ENCODE peak calls at places on chromosomes 7 and 10, in ten cellular contexts. One of them, this sample, is unnamed. For H3K4me1, the result is how much of the 10 kb centered on the place peaks cover.

GRCh38 chr7:45567713-45568112 is 6.5 kb upstream of the ADCY1 start:
- DNase-seq in HCT116: no peak
- DNase-seq in naive thymus-derived CD4-positive, alpha-beta T cell: no peak
- DNase-seq in endodermal cell: peak
- DNase-seq in stomach: no peak
- DNase-seq in small intestine: no peak
- DNase-seq in neuronal stem cell: no peak
- DNase-seq in PC-3: no peak
- DNase-seq in body of pancreas: no peak
- DNase-seq in transverse colon: no peak
- DNase-seq in this sample: no peak

GRCh38 chr10:52420656-52421055 is 106.6 kb downstream of the DKK1 start:
- DNase-seq in HCT116: no peak
- DNase-seq in PC-3: no peak
- DNase-seq in neuronal stem cell: no peak
- DNase-seq in endodermal cell: no peak
- DNase-seq in small intestine: no peak
- DNase-seq in body of pancreas: no peak
- DNase-seq in naive thymus-derived CD4-positive, alpha-beta T cell: no peak
- DNase-seq in transverse colon: no peak
- DNase-seq in stomach: no peak
- DNase-seq in this sample: no peak

GRCh38 chr7:119905495-119905894 is 367.5 kb upstream of the KCND2 start:
- DNase-seq in stomach: no peak
- DNase-seq in endodermal cell: no peak
- DNase-seq in small intestine: no peak
- DNase-seq in transverse colon: no peak
- DNase-seq in neuronal stem cell: no peak
- DNase-seq in HCT116: no peak
- DNase-seq in body of pancreas: no peak
- DNase-seq in naive thymus-derived CD4-positive, alpha-beta T cell: no peak
- DNase-seq in PC-3: no peak
- DNase-seq in this sample: no peak

GRCh38 chr10:70838270-70838669 is 22.5 kb downstream of the SGPL1 start:
- DNase-seq in body of pancreas: no peak
- DNase-seq in naive thymus-derived CD4-positive, alpha-beta T cell: no peak
- DNase-seq in neuronal stem cell: no peak
- DNase-seq in stomach: no peak
- DNase-seq in endodermal cell: no peak
- DNase-seq in transverse colon: no peak
- DNase-seq in PC-3: no peak
- DNase-seq in HCT116: no peak
- DNase-seq in small intestine: no peak
- DNase-seq in this sample: no peak

GRCh38 chr10:1448252-1448901 is 288.9 kb downstream of the ADARB2 start:
- DNase-seq in transverse colon: no peak
- DNase-seq in small intestine: no peak
- DNase-seq in naive thymus-derived CD4-positive, alpha-beta T cell: no peak
- DNase-seq in stomach: no peak
- DNase-seq in PC-3: no peak
- DNase-seq in HCT116: no peak
- DNase-seq in neuronal stem cell: no peak
- DNase-seq in body of pancreas: no peak
- DNase-seq in endodermal cell: no peak
- DNase-seq in this sample: no peak

GRCh38 chr10:8057636-8058273 is 3.3 kb downstream of the GATA3 start:
- DNase-seq in endodermal cell: peak
- DNase-seq in PC-3: no peak
- DNase-seq in stomach: no peak
- DNase-seq in naive thymus-derived CD4-positive, alpha-beta T cell: no peak
- DNase-seq in HCT116: no peak
- DNase-seq in body of pancreas: no peak
- DNase-seq in small intestine: no peak
- DNase-seq in neuronal stem cell: peak
- DNase-seq in transverse colon: no peak
- DNase-seq in this sample: no peak

GRCh38 chr7:130695840-130696239 is 9.5 kb upstream of the TSGA13 start:
- DNase-seq in transverse colon: no peak
- DNase-seq in naive thymus-derived CD4-positive, alpha-beta T cell: no peak
- DNase-seq in stomach: no peak
- DNase-seq in PC-3: peak
- DNase-seq in body of pancreas: no peak
- DNase-seq in small intestine: peak
- DNase-seq in neuronal stem cell: peak
- DNase-seq in endodermal cell: no peak
- DNase-seq in HCT116: peak
- DNase-seq in this sample: no peak

GRCh38 chr7:150716368-150716767 is at the start of gene GIMAP1:
- DNase-seq in HCT116: no peak
- DNase-seq in neuronal stem cell: no peak
- DNase-seq in small intestine: peak
- DNase-seq in PC-3: no peak
- DNase-seq in stomach: no peak
- DNase-seq in transverse colon: peak
- DNase-seq in endodermal cell: no peak
- DNase-seq in naive thymus-derived CD4-positive, alpha-beta T cell: no peak
- DNase-seq in body of pancreas: peak
- DNase-seq in this sample: no peak

GRCh38 chr7:522071-522937 is 2.7 kb upstream of the PDGFA start:
- DNase-seq in neuronal stem cell: no peak
- DNase-seq in body of pancreas: peak
- DNase-seq in transverse colon: peak
- DNase-seq in PC-3: peak
- DNase-seq in naive thymus-derived CD4-positive, alpha-beta T cell: peak
- DNase-seq in small intestine: peak
- DNase-seq in endodermal cell: peak
- DNase-seq in HCT116: no peak
- DNase-seq in stomach: peak
- DNase-seq in this sample: peak

GRCh38 chr10:71454347-71454746 is 57.6 kb downstream of the CDH23 start:
- DNase-seq in small intestine: no peak
- DNase-seq in transverse colon: no peak
- DNase-seq in PC-3: no peak
- DNase-seq in naive thymus-derived CD4-positive, alpha-beta T cell: no peak
- DNase-seq in stomach: no peak
- DNase-seq in HCT116: no peak
- DNase-seq in body of pancreas: no peak
- DNase-seq in neuronal stem cell: no peak
- DNase-seq in endodermal cell: no peak
- DNase-seq in this sample: no peak

GRCh38 chr10:83592337-83592935 is 546.9 kb upstream of the GHITM start:
- DNase-seq in neuronal stem cell: no peak
- DNase-seq in PC-3: no peak
- DNase-seq in small intestine: no peak
- DNase-seq in naive thymus-derived CD4-positive, alpha-beta T cell: no peak
- DNase-seq in endodermal cell: no peak
- DNase-seq in stomach: no peak
- DNase-seq in HCT116: no peak
- DNase-seq in body of pancreas: no peak
- DNase-seq in transverse colon: no peak
- DNase-seq in this sample: no peak

GRCh38 chr7:15854841-15855576 is 168.5 kb upstream of the MEOX2 start:
- DNase-seq in naive thymus-derived CD4-positive, alpha-beta T cell: no peak
- DNase-seq in HCT116: no peak
- DNase-seq in neuronal stem cell: no peak
- DNase-seq in endodermal cell: no peak
- DNase-seq in small intestine: peak
- DNase-seq in body of pancreas: no peak
- DNase-seq in PC-3: no peak
- DNase-seq in transverse colon: no peak
- DNase-seq in stomach: no peak
- DNase-seq in this sample: no peak

GRCh38 chr7:17668122-17668521 is 272.2 kb downstream of the SNX13 start:
- DNase-seq in stomach: no peak
- DNase-seq in PC-3: no peak
- DNase-seq in HCT116: no peak
- DNase-seq in body of pancreas: no peak
- DNase-seq in neuronal stem cell: no peak
- DNase-seq in small intestine: no peak
- DNase-seq in naive thymus-derived CD4-positive, alpha-beta T cell: no peak
- DNase-seq in transverse colon: no peak
- DNase-seq in endodermal cell: no peak
- DNase-seq in this sample: no peak

GRCh38 chr10:119398996-119399395 is 143.5 kb downstream of the RGS10 start:
- DNase-seq in body of pancreas: no peak
- DNase-seq in naive thymus-derived CD4-positive, alpha-beta T cell: no peak
- DNase-seq in PC-3: no peak
- DNase-seq in transverse colon: no peak
- DNase-seq in endodermal cell: no peak
- DNase-seq in neuronal stem cell: no peak
- DNase-seq in HCT116: no peak
- DNase-seq in stomach: no peak
- DNase-seq in small intestine: no peak
- DNase-seq in this sample: no peak

GRCh38 chr7:54663603-54664234 is 95.3 kb downstream of the SEC61G start:
- DNase-seq in stomach: no peak
- DNase-seq in neuronal stem cell: no peak
- DNase-seq in PC-3: no peak
- DNase-seq in endodermal cell: no peak
- DNase-seq in HCT116: no peak
- DNase-seq in small intestine: no peak
- DNase-seq in transverse colon: no peak
- DNase-seq in body of pancreas: no peak
- DNase-seq in naive thymus-derived CD4-positive, alpha-beta T cell: no peak
- DNase-seq in this sample: no peak

GRCh38 chr10:91316486-91316885 is 93.7 kb upstream of the HECTD2 start:
- DNase-seq in small intestine: no peak
- DNase-seq in naive thymus-derived CD4-positive, alpha-beta T cell: no peak
- DNase-seq in body of pancreas: no peak
- DNase-seq in PC-3: no peak
- DNase-seq in endodermal cell: no peak
- DNase-seq in stomach: no peak
- DNase-seq in HCT116: no peak
- DNase-seq in transverse colon: no peak
- DNase-seq in neuronal stem cell: no peak
- DNase-seq in this sample: no peak

GRCh38 chr7:149558149-149558861 is 60.7 kb upstream of the ZNF746 start:
- DNase-seq in HCT116: peak
- DNase-seq in naive thymus-derived CD4-positive, alpha-beta T cell: no peak
- DNase-seq in body of pancreas: no peak
- DNase-seq in PC-3: peak
- DNase-seq in transverse colon: no peak
- DNase-seq in small intestine: no peak
- DNase-seq in stomach: no peak
- DNase-seq in neuronal stem cell: no peak
- DNase-seq in endodermal cell: no peak
- DNase-seq in this sample: no peak

GRCh38 chr7:36303202-36304098 is 86.2 kb upstream of the ANLN start:
- DNase-seq in PC-3: peak
- DNase-seq in neuronal stem cell: no peak
- DNase-seq in HCT116: peak
- DNase-seq in naive thymus-derived CD4-positive, alpha-beta T cell: no peak
- DNase-seq in endodermal cell: peak
- DNase-seq in stomach: peak
- DNase-seq in transverse colon: peak
- DNase-seq in body of pancreas: peak
- DNase-seq in small intestine: no peak
- DNase-seq in this sample: peak

DNA sequence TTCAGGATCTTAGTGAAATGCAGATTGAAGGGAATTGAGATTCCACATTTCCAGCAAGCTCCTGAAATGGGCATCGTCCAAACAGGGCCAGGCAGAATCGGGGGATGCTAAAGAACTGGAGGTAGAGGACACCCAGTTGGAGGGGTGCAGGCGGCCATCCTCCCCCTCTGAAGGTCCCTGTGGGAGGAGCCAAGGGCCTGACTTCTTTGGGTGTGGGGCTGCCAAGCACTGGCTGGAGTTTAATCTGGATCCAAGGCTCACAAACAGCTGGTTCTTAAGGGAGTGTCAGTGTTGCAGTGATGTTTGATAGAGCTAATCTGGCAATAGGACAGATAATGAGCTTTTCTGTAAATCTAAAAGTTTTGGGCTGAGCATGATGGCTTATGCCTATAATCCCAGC is 20.8 kb downstream of the TSPAN14 start:
- DNase-seq in endodermal cell: no peak
- DNase-seq in neuronal stem cell: no peak
- DNase-seq in naive thymus-derived CD4-positive, alpha-beta T cell: no peak
- DNase-seq in stomach: no peak
- DNase-seq in transverse colon: no peak
- DNase-seq in HCT116: no peak
- DNase-seq in PC-3: no peak
- DNase-seq in small intestine: no peak
- DNase-seq in body of pancreas: no peak
- DNase-seq in this sample: no peak
- H3K4me1 ChIP-seq in endodermal cell: under half
- H3K4me1 ChIP-seq in neuronal stem cell: under half
- H3K4me1 ChIP-seq in naive thymus-derived CD4-positive, alpha-beta T cell: half or more
- H3K4me1 ChIP-seq in stomach: half or more
- H3K4me1 ChIP-seq in transverse colon: under half
- H3K4me1 ChIP-seq in HCT116: under half
- H3K4me1 ChIP-seq in PC-3: under half
- H3K4me1 ChIP-seq in small intestine: under half
- H3K4me1 ChIP-seq in body of pancreas: under half
- H3K4me1 ChIP-seq in this sample: under half

GRCh38 chr10:85612833-85613232 is 753.8 kb downstream of the GRID1 start:
- DNase-seq in naive thymus-derived CD4-positive, alpha-beta T cell: no peak
- DNase-seq in body of pancreas: no peak
- DNase-seq in transverse colon: no peak
- DNase-seq in PC-3: no peak
- DNase-seq in HCT116: peak
- DNase-seq in neuronal stem cell: no peak
- DNase-seq in small intestine: no peak
- DNase-seq in stomach: no peak
- DNase-seq in endodermal cell: peak
- DNase-seq in this sample: no peak
- H3K4me1 ChIP-seq in naive thymus-derived CD4-positive, alpha-beta T cell: under half
- H3K4me1 ChIP-seq in body of pancreas: under half
- H3K4me1 ChIP-seq in transverse colon: under half
- H3K4me1 ChIP-seq in PC-3: under half
- H3K4me1 ChIP-seq in HCT116: under half
- H3K4me1 ChIP-seq in neuronal stem cell: under half
- H3K4me1 ChIP-seq in small intestine: under half
- H3K4me1 ChIP-seq in stomach: under half
- H3K4me1 ChIP-seq in endodermal cell: under half
- H3K4me1 ChIP-seq in this sample: under half

GRCh38 chr10:26733750-26734568 is 36.5 kb downstream of the PDSS1 start:
- DNase-seq in transverse colon: peak
- DNase-seq in PC-3: no peak
- DNase-seq in naive thymus-derived CD4-positive, alpha-beta T cell: no peak
- DNase-seq in body of pancreas: peak
- DNase-seq in neuronal stem cell: peak
- DNase-seq in small intestine: peak
- DNase-seq in stomach: peak
- DNase-seq in endodermal cell: no peak
- DNase-seq in HCT116: no peak
- DNase-seq in this sample: no peak
- H3K4me1 ChIP-seq in transverse colon: under half
- H3K4me1 ChIP-seq in PC-3: under half
- H3K4me1 ChIP-seq in naive thymus-derived CD4-positive, alpha-beta T cell: under half
- H3K4me1 ChIP-seq in body of pancreas: under half
- H3K4me1 ChIP-seq in neuronal stem cell: under half
- H3K4me1 ChIP-seq in small intestine: under half
- H3K4me1 ChIP-seq in stomach: under half
- H3K4me1 ChIP-seq in endodermal cell: under half
- H3K4me1 ChIP-seq in HCT116: under half
- H3K4me1 ChIP-seq in this sample: under half

DNA sequence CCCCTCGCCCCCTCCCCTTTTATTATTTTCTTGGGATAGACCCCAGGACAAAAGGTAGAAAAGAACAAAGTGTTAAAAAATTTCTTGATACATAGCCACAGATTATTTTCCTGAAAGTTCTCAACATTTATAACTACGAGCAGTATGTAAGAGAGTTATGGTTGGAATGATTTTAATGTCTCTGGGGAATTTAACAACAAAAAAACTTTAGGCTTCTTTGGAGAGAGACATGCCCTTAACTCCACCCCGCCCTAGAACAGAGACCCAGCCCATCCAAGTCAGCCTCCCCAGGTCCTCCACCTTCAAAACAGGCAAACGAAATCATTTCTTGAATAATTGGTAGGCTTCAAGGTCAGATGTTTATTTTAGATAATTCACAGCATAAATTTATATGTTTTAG is 97.1 kb downstream of the TCF7L2 start:
- DNase-seq in neuronal stem cell: no peak
- DNase-seq in small intestine: no peak
- DNase-seq in body of pancreas: no peak
- DNase-seq in HCT116: no peak
- DNase-seq in stomach: no peak
- DNase-seq in PC-3: no peak
- DNase-seq in transverse colon: no peak
- DNase-seq in endodermal cell: no peak
- DNase-seq in naive thymus-derived CD4-positive, alpha-beta T cell: no peak
- DNase-seq in this sample: no peak
- H3K4me1 ChIP-seq in neuronal stem cell: under half
- H3K4me1 ChIP-seq in small intestine: under half
- H3K4me1 ChIP-seq in body of pancreas: under half
- H3K4me1 ChIP-seq in HCT116: under half
- H3K4me1 ChIP-seq in stomach: half or more
- H3K4me1 ChIP-seq in PC-3: under half
- H3K4me1 ChIP-seq in transverse colon: under half
- H3K4me1 ChIP-seq in endodermal cell: under half
- H3K4me1 ChIP-seq in naive thymus-derived CD4-positive, alpha-beta T cell: under half
- H3K4me1 ChIP-seq in this sample: half or more